ENCODE peak calls at places on chromosomes 16 and 17, in eight cellular contexts. N is HEK293T; Z is globus pallidus; G is upper lobe of right lung; H is HTR-8/SVneo; S is activated naive CD4-positive, alpha-beta T cell treated with anti-CD3 and anti-CD28 coated beads, Interleukin-2, amount 10 ng/mL, durations not matched to agents 7 days and 5 days; C is HuH-7; O is activated CD8-positive, alpha-beta memory T cell treated with anti-CD3 and anti-CD28 coated beads, Interleukin-2, amount 10 ng/mL, durations not matched to agents 7 days and 5 days. E is an unnamed sample.

GRCh38 chr16:14146445-14146844 is 75.3 kb downstream of the MRTFB start:
- DNase-seq in N (no peak), Z (no peak), G (no peak), H (no peak), S (no peak), C (no peak), O (no peak), E (no peak)

GRCh38 chr16:85563515-85564276 is 49.4 kb upstream of the GSE1 start:
- DNase-seq in N (no peak), Z (no peak), G (peak; percentile 91), H (no peak), S (no peak), C (peak; percentile 68), O (no peak), E (peak; percentile 89)

GRCh38 chr16:4500283-4500682 is 24.1 kb downstream of the HMOX2 start:
- DNase-seq in N (no peak), Z (peak; percentile 78), G (no peak), H (peak; percentile 87), S (no peak), C (no peak), O (no peak), E (no peak)

GRCh38 chr17:68103148-68103547 is 67.6 kb downstream of the KPNA2 start:
- DNase-seq in N (no peak), Z (no peak), G (no peak), H (no peak), S (no peak), C (no peak), O (no peak), E (no peak)

GRCh38 chr16:20866161-20866772 is 33.9 kb downstream of the DCUN1D3 start:
- DNase-seq in N (no peak), Z (no peak), G (no peak), H (peak; percentile 61), S (no peak), C (no peak), O (peak; percentile 43), E (peak; percentile 34)

GRCh38 chr17:41254861-41255260 is 323 bp upstream of the KRTAP9-9 start:
- DNase-seq in N (no peak), Z (no peak), G (no peak), H (no peak), S (no peak), C (no peak), O (no peak), E (no peak)

GRCh38 chr17:57088298-57088697 is 3.3 kb downstream of the AKAP1 start:
- DNase-seq in N (no peak), Z (no peak), G (no peak), H (no peak), S (no peak), C (no peak), O (no peak), E (no peak)

GRCh38 chr16:8716052-8716451 is 41.6 kb downstream of the ABAT start:
- DNase-seq in N (no peak), Z (no peak), G (no peak), H (no peak), S (no peak), C (no peak), O (no peak), E (no peak)

GRCh38 chr16:8464979-8465378 is 125.3 kb downstream of the TMEM114 start:
- DNase-seq in N (no peak), Z (no peak), G (no peak), H (no peak), S (no peak), C (no peak), O (no peak), E (no peak)

GRCh38 chr17:2707721-2708584 is 3.6 kb downstream of the CLUH start:
- DNase-seq in N (peak; percentile 50), Z (peak; percentile 69), G (peak; percentile 81), H (peak; percentile 42), S (peak; percentile 46), C (peak; percentile 79), O (peak; percentile 54), E (no peak)

GRCh38 chr17:50607522-50607921 is 27.2 kb upstream of the ABCC3 start:
- DNase-seq in N (no peak), Z (no peak), G (no peak), H (no peak), S (no peak), C (no peak), O (no peak), E (peak; percentile 73)

GRCh38 chr17:77315551-77316190 is 174.9 kb downstream of the SEC14L1 start:
- DNase-seq in N (no peak), Z (no peak), G (peak; percentile 73), H (no peak), S (peak; percentile 2), C (no peak), O (no peak), E (no peak)

GRCh38 chr17:1375615-1376014 is 24.4 kb downstream of the YWHAE start:
- DNase-seq in N (no peak), Z (no peak), G (no peak), H (no peak), S (no peak), C (no peak), O (peak; percentile 47), E (peak; percentile 67)

GRCh38 chr17:7929158-7930029 is at the start of gene KCNAB3:
- DNase-seq in N (peak; percentile 23), Z (peak; percentile 66), G (no peak), H (peak; percentile 73), S (peak; percentile 63), C (no peak), O (peak; percentile 82), E (peak; percentile 48)

GRCh38 chr16:11256657-11257130 is 690 bp upstream of the SOCS1 start:
- DNase-seq in N (no peak), Z (peak; percentile 32), G (no peak), H (no peak), S (peak; percentile 54), C (no peak), O (no peak), E (peak; percentile 39)

GRCh38 chr16:85458952-85459351 is 154.2 kb upstream of the GSE1 start:
- DNase-seq in N (no peak), Z (no peak), G (no peak), H (no peak), S (no peak), C (no peak), O (no peak), E (no peak)

GRCh38 chr17:1915889-1916288 is 86.1 kb downstream of the RPA1 start:
- DNase-seq in N (no peak), Z (no peak), G (no peak), H (no peak), S (no peak), C (no peak), O (no peak), E (no peak)

GRCh38 chr17:37813753-37814152 is 68.9 kb upstream of the HNF1B start:
- DNase-seq in N (no peak), Z (no peak), G (no peak), H (peak; percentile 93), S (no peak), C (no peak), O (no peak), E (no peak)

GRCh38 chr17:75191584-75191983 is 8.8 kb upstream of the SUMO2 start:
- DNase-seq in N (no peak), Z (no peak), G (no peak), H (no peak), S (no peak), C (no peak), O (no peak), E (no peak)

GRCh38 chr17:400257-400656 is 47.6 kb upstream of the RPH3AL start:
- DNase-seq in N (no peak), Z (no peak), G (no peak), H (no peak), S (no peak), C (no peak), O (no peak), E (no peak)

GRCh38 chr17:61384384-61385090 is 15.1 kb upstream of the TBX2 start:
- DNase-seq in N (no peak), Z (no peak), G (no peak), H (no peak), S (no peak), C (no peak), O (no peak), E (no peak)

GRCh38 chr16:67644038-67644437 is 906 bp upstream of the CARMIL2 start:
- DNase-seq in N (no peak), Z (no peak), G (no peak), H (no peak), S (no peak), C (no peak), O (no peak), E (no peak)

GRCh38 chr17:72121164-72122001 is 563 bp downstream of the SOX9 start:
- DNase-seq in N (peak; percentile 50), Z (no peak), G (peak; percentile 79), H (no peak), S (no peak), C (no peak), O (no peak), E (peak; percentile 33)

GRCh38 chr16:354286-354881 is 1.9 kb upstream of the AXIN1 start:
- DNase-seq in N (no peak), Z (no peak), G (no peak), H (no peak), S (no peak), C (no peak), O (no peak), E (no peak)

GRCh38 chr16:1363501-1364041 is 11.8 kb downstream of the GNPTG start:
- DNase-seq in N (peak; percentile 87), Z (no peak), G (peak; percentile 77), H (peak; percentile 65), S (peak; percentile 78), C (peak; percentile 84), O (peak; percentile 79), E (no peak)

GRCh38 chr17:4739122-4740024 is at the start of the genes CXCL16 and ZMYND15:
- DNase-seq in N (peak; percentile 54), Z (no peak), G (peak; percentile 88), H (peak; percentile 46), S (peak; percentile 71), C (peak; percentile 46), O (peak; percentile 57), E (peak; percentile 11)

GRCh38 chr16:23254338-23254737 is 47.8 kb upstream of the SCNN1B start:
- DNase-seq in N (no peak), Z (no peak), G (no peak), H (peak; percentile 8), S (no peak), C (no peak), O (peak; percentile 41), E (no peak)

GRCh38 chr16:1839554-1839953 is 12.5 kb downstream of the FAHD1 start:
- DNase-seq in N (peak; percentile 49), Z (no peak), G (no peak), H (no peak), S (no peak), C (no peak), O (no peak), E (peak; percentile 96)

GRCh38 chr17:7956208-7956965 is 24.4 kb downstream of the CNTROB start:
- DNase-seq in N (no peak), Z (no peak), G (peak; percentile 74), H (no peak), S (no peak), C (no peak), O (no peak), E (no peak)

GRCh38 chr17:36727577-36727976 is 126.2 kb downstream of the MRM1 start:
- DNase-seq in N (no peak), Z (no peak), G (no peak), H (no peak), S (no peak), C (no peak), O (no peak), E (no peak)

GRCh38 chr17:39270923-39271322 is 45.2 kb upstream of the STAC2 start:
- DNase-seq in N (no peak), Z (peak; percentile 25), G (no peak), H (no peak), S (no peak), C (no peak), O (no peak), E (peak; percentile 85)

GRCh38 chr16:68447721-68448359 is 468 bp downstream of the SMPD3 start:
- DNase-seq in N (no peak), Z (no peak), G (no peak), H (no peak), S (no peak), C (no peak), O (no peak), E (peak; percentile 12)

GRCh38 chr17:48539177-48539576 is 5.7 kb downstream of the HOXB2 start:
- DNase-seq in N (no peak), Z (no peak), G (no peak), H (peak; percentile 62), S (no peak), C (no peak), O (no peak), E (peak; percentile 40)

GRCh38 chr17:65797809-65798208 is 236.4 kb upstream of the AXIN2 start:
- DNase-seq in N (peak; percentile 50), Z (no peak), G (no peak), H (no peak), S (peak; percentile 45), C (peak; percentile 11), O (no peak), E (no peak)

E was measured in foreskin melanocyte.